ENCODE peak calls at places on chromosomes 5 and 9, in six cellular contexts. G, U, I, A, Q and B are unnamed samples.

GRCh38 chr9:73009649-73010288 is 56.9 kb upstream of the ALDH1A1 start:
- DNase-seq in G (no peak), U (peak), I (no peak), A (no peak), Q (no peak), B (no peak)

GRCh38 chr5:110865400-110866094 is 126.7 kb downstream of the SLC25A46 start:
- DNase-seq in G (no peak), U (peak), I (peak), A (no peak), Q (peak), B (no peak)

GRCh38 chr5:32542216-32543059 is 42.9 kb upstream of the SUB1 start:
- DNase-seq in G (no peak), U (peak), I (peak), A (peak), Q (peak), B (peak)

GRCh38 chr5:158660726-158661125 is 439.0 kb downstream of the EBF1 start:
- DNase-seq in G (no peak), U (no peak), I (no peak), A (no peak), Q (no peak), B (peak)

GRCh38 chr5:2840372-2840915 is 89.0 kb upstream of the IRX2 start:
- DNase-seq in G (no peak), U (no peak), I (no peak), A (no peak), Q (no peak), B (no peak)

GRCh38 chr9:126965541-126966428 is 51.2 kb downstream of the RALGPS1 start:
- DNase-seq in G (no peak), U (peak), I (peak), A (no peak), Q (peak), B (peak)

GRCh38 chr5:61817472-61818326 is 485.6 kb downstream of the ZSWIM6 start:
- DNase-seq in G (no peak), U (peak), I (peak), A (no peak), Q (peak), B (peak)

GRCh38 chr9:79955300-79955699 is 383.5 kb downstream of the TLE4 start:
- DNase-seq in G (no peak), U (peak), I (no peak), A (no peak), Q (no peak), B (no peak)

GRCh38 chr9:131402738-131403492 is 9.0 kb downstream of the PRRC2B start:
- DNase-seq in G (no peak), U (no peak), I (peak), A (peak), Q (peak), B (peak)

GRCh38 chr5:126446498-126447224 is 23.5 kb downstream of the GRAMD2B start:
- DNase-seq in G (peak), U (no peak), I (peak), A (no peak), Q (peak), B (peak)

GRCh38 chr9:6226696-6227095 is 11.1 kb downstream of the IL33 start:
- DNase-seq in G (peak), U (no peak), I (peak), A (no peak), Q (peak), B (peak)

GRCh38 chr9:89748831-89749499 is 144.2 kb downstream of the GADD45G start:
- DNase-seq in G (no peak), U (peak), I (no peak), A (no peak), Q (no peak), B (no peak)

GRCh38 chr9:123377211-123377971 is 21.4 kb downstream of the CRB2 start:
- DNase-seq in G (no peak), U (no peak), I (no peak), A (no peak), Q (peak), B (peak)

GRCh38 chr9:135905380-135906282 is 1.7 kb downstream of the CAMSAP1 start:
- DNase-seq in G (no peak), U (peak), I (no peak), A (no peak), Q (peak), B (peak)

GRCh38 chr5:143824851-143825720 is 13.1 kb downstream of the HMHB1 start:
- DNase-seq in G (peak), U (peak), I (peak), A (peak), Q (peak), B (peak)

GRCh38 chr9:136606687-136607333 is 55.9 kb upstream of the EGFL7 start:
- DNase-seq in G (no peak), U (no peak), I (no peak), A (no peak), Q (no peak), B (no peak)

GRCh38 chr5:10275991-10276390 is 25.9 kb downstream of the CCT5 start:
- DNase-seq in G (no peak), U (no peak), I (no peak), A (no peak), Q (peak), B (no peak)

GRCh38 chr9:10282084-10282483 is 330.7 kb downstream of the PTPRD start:
- DNase-seq in G (no peak), U (no peak), I (no peak), A (no peak), Q (no peak), B (no peak)

GRCh38 chr9:96554801-96555566 is 64.7 kb downstream of the CDC14B start:
- DNase-seq in G (no peak), U (no peak), I (peak), A (no peak), Q (peak), B (peak)

GRCh38 chr9:15736569-15736968 is 183.7 kb downstream of the CCDC171 start:
- DNase-seq in G (no peak), U (no peak), I (no peak), A (no peak), Q (no peak), B (no peak)

GRCh38 chr9:76292658-76293057 is 101.6 kb downstream of the RFK start:
- DNase-seq in G (no peak), U (no peak), I (no peak), A (no peak), Q (no peak), B (no peak)

GRCh38 chr5:98296426-98296825 is 477.0 kb upstream of the RGMB start:
- DNase-seq in G (no peak), U (no peak), I (peak), A (no peak), Q (peak), B (peak)

GRCh38 chr5:31496301-31496700 is 35.6 kb downstream of the DROSHA start:
- DNase-seq in G (no peak), U (no peak), I (no peak), A (no peak), Q (peak), B (no peak)

GRCh38 chr9:91188719-91189590 is 172.8 kb downstream of the AUH start:
- DNase-seq in G (no peak), U (no peak), I (no peak), A (no peak), Q (no peak), B (no peak)

GRCh38 chr5:95130951-95131350 is 153.9 kb downstream of the MCTP1 start:
- DNase-seq in G (no peak), U (peak), I (peak), A (no peak), Q (no peak), B (peak)

GRCh38 chr9:136142416-136142800 is 23.7 kb upstream of the TMEM250 start:
- DNase-seq in G (no peak), U (no peak), I (no peak), A (no peak), Q (no peak), B (no peak)

GRCh38 chr5:104903941-104904340 is 1341.4 kb upstream of the NUDT12 start:
- DNase-seq in G (no peak), U (no peak), I (no peak), A (no peak), Q (no peak), B (no peak)

GRCh38 chr5:149325894-149326293 is 19.4 kb upstream of the GRPEL2 start:
- DNase-seq in G (no peak), U (no peak), I (peak), A (no peak), Q (no peak), B (no peak)

GRCh38 chr5:96336351-96336985 is 96.6 kb downstream of the PCSK1 start:
- DNase-seq in G (peak), U (peak), I (peak), A (peak), Q (peak), B (peak)

GRCh38 chr9:120484162-120484561 is 95.8 kb downstream of the CDK5RAP2 start:
- DNase-seq in G (no peak), U (no peak), I (no peak), A (no peak), Q (no peak), B (no peak)

GRCh38 chr5:141618030-141618803 is 583 bp downstream of the DIAPH1 start:
- DNase-seq in G (no peak), U (peak), I (no peak), A (no peak), Q (peak), B (no peak)

GRCh38 chr9:135792268-135793128 is 90.5 kb downstream of the KCNT1 start:
- DNase-seq in G (no peak), U (no peak), I (no peak), A (no peak), Q (peak), B (no peak)

GRCh38 chr9:113598451-113598850 is 134.9 kb downstream of the RGS3 start:
- DNase-seq in G (no peak), U (no peak), I (no peak), A (no peak), Q (no peak), B (no peak)

GRCh38 chr5:172640822-172641358 is at the start of gene NEURL1B:
- DNase-seq in G (no peak), U (peak), I (peak), A (no peak), Q (peak), B (peak)

GRCh38 chr9:69420611-69421270 is 95.7 kb downstream of the ENTREP1 start:
- DNase-seq in G (no peak), U (no peak), I (no peak), A (no peak), Q (no peak), B (no peak)

GRCh38 chr5:10632110-10632903 is 68.4 kb downstream of the ANKRD33B start:
- DNase-seq in G (no peak), U (peak), I (no peak), A (peak), Q (peak), B (peak)

GRCh38 chr9:76191493-76191892 is 202.7 kb downstream of the RFK start:
- DNase-seq in G (no peak), U (no peak), I (no peak), A (no peak), Q (no peak), B (no peak)

GRCh38 chr9:38035873-38036272 is 33.2 kb downstream of the SHB start:
- DNase-seq in G (no peak), U (peak), I (peak), A (no peak), Q (peak), B (peak)

GRCh38 chr9:33690156-33690908 is 105.0 kb upstream of the PRSS3 start:
- DNase-seq in G (no peak), U (peak), I (no peak), A (no peak), Q (no peak), B (no peak)

GRCh38 chr9:71937898-71938297 is 26.5 kb downstream of the C9orf85 start:
- DNase-seq in G (no peak), U (no peak), I (no peak), A (no peak), Q (no peak), B (no peak)
- H3K4me3 ChIP-seq in G (no peak), U (no peak), I (no peak), A (no peak), Q (no peak), B (no peak)

GRCh38 chr5:151739939-151740335 is 18.5 kb downstream of the ATOX1 start:
- DNase-seq in G (no peak), U (no peak), I (peak), A (peak), Q (peak), B (peak)
- H3K4me3 ChIP-seq in G (no peak), U (no peak), I (no peak), A (no peak), Q (peak), B (no peak)

DNA sequence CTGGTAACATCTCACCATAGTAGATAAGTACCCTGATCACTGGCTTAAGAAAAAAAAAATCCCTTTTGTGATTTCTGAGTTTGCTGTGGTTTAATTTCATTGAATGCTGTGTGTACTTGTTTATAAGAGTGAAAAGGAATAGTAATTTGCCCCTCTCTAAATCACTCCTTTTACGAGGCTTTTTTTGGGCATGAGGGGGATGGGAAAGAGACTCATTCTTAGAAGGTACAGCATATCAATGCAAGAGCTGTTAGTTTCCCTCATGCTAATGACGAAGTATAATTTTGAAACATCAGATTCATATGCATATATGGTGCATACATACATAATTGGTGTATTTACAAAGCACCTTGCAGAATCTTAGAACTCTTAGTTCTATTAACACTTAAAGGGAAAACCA is 2.4 kb upstream of the SLC44A1 start:
- DNase-seq in G (no peak), U (no peak), I (no peak), A (no peak), Q (no peak), B (no peak)
- H3K4me3 ChIP-seq in G (no peak), U (no peak), I (peak), A (no peak), Q (peak), B (no peak)

GRCh38 chr5:122081541-122081940 is 3.5 kb upstream of the LOX start:
- DNase-seq in G (no peak), U (no peak), I (no peak), A (no peak), Q (no peak), B (no peak)
- H3K4me3 ChIP-seq in G (no peak), U (no peak), I (no peak), A (no peak), Q (no peak), B (no peak)

DNA sequence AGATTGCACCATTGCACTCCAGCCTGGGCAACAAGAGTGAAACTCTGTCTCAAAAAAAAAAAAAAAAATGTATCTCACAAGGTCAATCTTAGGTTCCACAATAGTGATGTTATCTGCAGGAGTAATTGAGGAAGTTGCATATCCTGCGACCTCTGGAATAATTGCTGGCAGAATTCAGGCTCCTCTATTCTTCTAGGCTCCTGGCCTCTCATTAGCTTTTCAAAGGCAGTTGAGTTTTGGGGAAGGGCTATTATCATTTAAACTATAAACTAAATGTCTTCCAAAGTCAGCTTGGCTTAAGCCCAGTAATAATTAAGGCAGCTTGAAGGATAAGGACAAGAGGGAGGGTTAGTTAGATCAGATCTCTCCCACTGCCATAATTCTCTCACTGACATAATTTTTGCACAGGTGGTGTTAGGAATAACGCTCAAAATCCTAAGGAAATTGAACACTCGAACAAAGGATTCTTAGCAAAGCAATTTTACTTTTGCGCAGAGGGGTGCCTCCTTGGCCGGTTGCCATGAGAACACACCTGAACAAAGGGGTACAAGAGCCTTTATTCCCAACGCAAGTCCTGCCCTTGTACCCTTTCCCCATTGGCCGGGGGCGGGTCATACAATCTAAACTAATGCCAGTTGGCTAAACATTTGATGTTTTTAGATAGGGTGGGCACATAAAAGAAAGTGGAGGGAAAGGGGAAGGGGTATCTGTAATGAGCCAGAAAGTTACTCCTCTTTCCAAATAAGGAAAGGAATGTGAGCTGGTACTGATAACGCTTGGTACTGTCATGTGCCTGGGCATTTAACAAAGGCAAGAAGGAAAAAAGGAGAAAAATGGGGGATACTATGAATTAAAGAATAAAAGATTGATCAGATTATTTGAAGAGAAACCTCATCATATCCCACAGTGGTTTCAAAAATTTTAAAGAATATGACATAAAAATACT is 106.4 kb upstream of the CCNG1 start:
- DNase-seq in G (no peak), U (peak), I (no peak), A (no peak), Q (no peak), B (no peak)
- H3K4me3 ChIP-seq in G (no peak), U (no peak), I (no peak), A (no peak), Q (no peak), B (no peak)

DNA sequence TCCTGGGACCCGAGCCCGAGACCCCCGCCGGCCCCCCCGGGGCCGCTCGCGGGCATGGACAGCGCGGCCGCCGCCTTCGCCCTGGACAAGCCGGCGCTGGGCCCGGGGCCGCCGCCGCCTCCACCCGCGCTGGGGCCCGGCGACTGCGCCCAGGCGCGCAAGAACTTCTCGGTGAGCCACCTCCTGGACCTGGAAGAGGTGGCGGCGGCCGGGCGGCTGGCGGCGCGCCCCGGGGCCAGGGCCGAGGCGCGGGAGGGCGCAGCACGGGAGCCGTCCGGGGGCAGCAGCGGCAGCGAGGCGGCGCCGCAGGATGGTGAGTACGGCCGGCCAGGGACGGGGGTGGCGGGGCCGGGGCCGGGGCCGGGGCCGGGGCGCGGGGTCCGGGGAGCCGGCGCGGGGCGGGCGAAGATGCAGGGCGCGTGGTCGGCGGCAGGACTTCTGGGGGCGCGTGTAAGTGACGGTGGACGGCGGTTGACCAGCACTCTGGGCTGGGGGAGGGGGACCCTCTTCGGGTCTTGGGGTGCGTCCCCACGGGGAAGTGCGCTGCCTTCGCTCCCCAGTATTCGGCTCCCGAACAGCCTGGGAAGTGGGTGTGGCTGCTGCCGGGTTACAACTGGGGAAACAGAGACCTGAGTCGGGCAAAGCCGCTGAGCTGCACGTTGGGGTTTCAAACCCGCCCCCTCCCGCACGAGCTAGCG is 516 bp downstream of the PRRX2 start:
- DNase-seq in G (no peak), U (no peak), I (no peak), A (no peak), Q (no peak), B (no peak)
- H3K4me3 ChIP-seq in G (no peak), U (no peak), I (no peak), A (peak), Q (no peak), B (peak)

GRCh38 chr5:131630963-131631350 is 4.1 kb downstream of the RAPGEF6 start:
- DNase-seq in G (no peak), U (no peak), I (no peak), A (no peak), Q (peak), B (no peak)

GRCh38 chr5:131634666-131634995 is 398 bp downstream of the RAPGEF6 start:
- DNase-seq in G (no peak), U (peak), I (peak), A (no peak), Q (peak), B (peak)

GRCh38 chr5:131635755-131636479 is 888 bp upstream of the RAPGEF6 start:
- DNase-seq in G (no peak), U (peak), I (peak), A (no peak), Q (peak), B (no peak)

GRCh38 chr5:131634996-131635754 is at the start of gene RAPGEF6:
- DNase-seq in G (peak), U (peak), I (peak), A (peak), Q (peak), B (peak)

GRCh38 chr5:131633830-131634229 is 1.2 kb downstream of the RAPGEF6 start:
- DNase-seq in G (no peak), U (peak), I (no peak), A (no peak), Q (no peak), B (no peak)
- H3K4me3 ChIP-seq in G (peak), U (peak), I (peak), A (peak), Q (peak), B (peak)

DNA sequence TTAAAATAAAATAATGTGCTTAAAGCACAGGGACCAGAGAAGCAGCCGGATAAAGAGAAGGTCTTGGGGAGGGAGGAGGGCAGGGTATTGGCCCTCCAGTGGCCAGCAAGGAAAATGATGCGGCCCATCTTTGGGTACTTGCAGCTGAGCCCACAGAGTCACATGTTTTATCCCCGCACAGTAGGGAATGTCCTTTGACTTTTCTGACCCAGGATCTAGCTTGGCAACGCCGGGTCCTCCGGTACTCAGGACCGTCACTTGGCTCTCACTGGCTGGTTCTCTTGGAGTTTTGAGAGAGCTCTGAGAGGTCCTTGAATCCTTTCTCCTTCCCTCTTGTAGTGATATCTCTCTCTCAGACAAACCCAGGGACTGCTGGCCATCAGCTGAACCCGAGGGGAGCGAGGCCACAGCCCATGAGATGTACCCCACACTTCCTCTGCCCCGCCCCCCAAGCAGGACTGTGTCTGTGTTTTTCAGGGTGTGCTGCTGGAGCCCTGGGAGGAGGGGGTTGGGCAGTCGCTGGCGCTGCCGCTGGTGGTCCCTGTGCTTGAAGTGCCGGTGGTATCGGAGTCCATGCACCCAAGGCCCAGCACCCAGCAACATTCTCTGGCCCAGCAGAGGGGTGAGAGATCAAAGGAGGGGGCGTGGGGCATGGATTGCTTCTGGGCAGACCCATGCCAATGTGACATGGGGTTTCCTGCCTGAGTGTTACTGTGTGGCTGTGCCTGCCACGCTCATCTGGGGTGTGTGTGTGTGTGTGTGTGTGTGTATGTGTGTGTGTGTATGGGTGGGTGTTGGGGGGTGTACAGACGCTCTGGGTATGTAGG is 35.5 kb upstream of the HSPA9 start:
- DNase-seq in G (no peak), U (peak), I (no peak), A (no peak), Q (no peak), B (peak)
- H3K4me3 ChIP-seq in G (no peak), U (no peak), I (no peak), A (peak), Q (peak), B (peak)